ENCODE peak calls at places on chromosome 10, in eight cellular contexts. D, X, V, E, Z, I, H and N are unnamed samples.

GRCh38 chr10:103153765-103154197 is 39.3 kb downstream of the NT5C2 start:
- DNase-seq in X (no peak), I (no peak), Z (no peak), V (no peak), D (no peak), H (no peak), E (no peak), N (no peak)

GRCh38 chr10:70355234-70356021 is 27.0 kb downstream of the LRRC20 start:
- DNase-seq in X (no peak), H (no peak), I (peak; percentile 44), V (no peak), E (no peak), D (no peak), Z (no peak), N (peak; percentile 38)

GRCh38 chr10:107498983-107499382 is 334.5 kb upstream of the SORCS1 start:
- DNase-seq in H (no peak), I (no peak), E (no peak), Z (no peak), V (no peak), D (no peak), X (no peak), N (no peak)

GRCh38 chr10:73759512-73760115 is 15.4 kb downstream of the SEC24C start:
- DNase-seq in V (no peak), D (no peak), I (no peak), E (no peak), H (peak; percentile 80), X (no peak), Z (no peak), N (peak; percentile 28)

GRCh38 chr10:31479752-31480151 is 160.7 kb downstream of the ZEB1 start:
- DNase-seq in Z (no peak), I (no peak), X (no peak), V (no peak), H (no peak), E (no peak), D (no peak), N (no peak)

GRCh38 chr10:78904196-78904595 is 164.6 kb upstream of the ZMIZ1 start:
- DNase-seq in D (no peak), H (no peak), V (no peak), I (no peak), X (peak; percentile 9), Z (no peak), E (no peak), N (no peak)

GRCh38 chr10:4647138-4647785 is 178.7 kb upstream of the AKR1E2 start:
- DNase-seq in V (no peak), D (no peak), I (no peak), E (no peak), X (no peak), H (no peak), Z (no peak), N (no peak)

GRCh38 chr10:36280396-36280795 is 638.3 kb upstream of the FZD8 start:
- DNase-seq in H (no peak), D (no peak), E (no peak), Z (no peak), V (no peak), I (no peak), X (no peak), N (no peak)

GRCh38 chr10:88810196-88810961 is 7.8 kb downstream of the LIPM start:
- DNase-seq in H (no peak), Z (no peak), V (no peak), X (no peak), E (no peak), D (no peak), I (no peak), N (peak; percentile 34)

GRCh38 chr10:73054286-73054685 is 42.4 kb downstream of the P4HA1 start:
- DNase-seq in E (no peak), X (no peak), D (no peak), Z (no peak), V (no peak), H (no peak), I (no peak), N (no peak)

GRCh38 chr10:20686236-20686635 is 210.9 kb downstream of the NEBL start:
- DNase-seq in Z (no peak), I (no peak), X (no peak), V (no peak), H (no peak), D (no peak), E (no peak), N (no peak)

GRCh38 chr10:110644598-110645462 is 694 bp downstream of the RBM20 start:
- DNase-seq in D (no peak), Z (no peak), H (no peak), I (no peak), X (no peak), E (no peak), V (no peak), N (no peak)

GRCh38 chr10:31508234-31508633 is 189.2 kb downstream of the ZEB1 start:
- DNase-seq in Z (no peak), H (no peak), I (no peak), D (no peak), X (no peak), E (peak; percentile 21), V (no peak), N (no peak)

GRCh38 chr10:91140995-91141549 is 79.4 kb upstream of the PCGF5 start:
- DNase-seq in H (no peak), I (no peak), V (no peak), X (no peak), Z (no peak), D (no peak), E (no peak), N (no peak)

GRCh38 chr10:78348416-78349164 is 314.9 kb downstream of the RPS24 start:
- DNase-seq in E (no peak), Z (no peak), X (no peak), I (no peak), D (peak; percentile 28), V (no peak), H (no peak), N (no peak)

GRCh38 chr10:16967866-16968721 is 150.9 kb upstream of the RSU1 start:
- DNase-seq in I (peak; percentile 62), V (no peak), Z (peak; percentile 70), E (peak; percentile 39), X (no peak), D (no peak), H (no peak), N (no peak)

GRCh38 chr10:92993671-92994304 is 66.8 kb upstream of the CYP26C1 start:
- DNase-seq in Z (no peak), V (peak; percentile 0), E (no peak), I (no peak), D (no peak), X (no peak), H (no peak), N (no peak)

GRCh38 chr10:77507313-77507712 is 130.3 kb downstream of the KCNMA1 start:
- DNase-seq in D (no peak), E (no peak), I (no peak), Z (no peak), H (no peak), X (no peak), V (no peak), N (no peak)

GRCh38 chr10:60974463-60975149 is 30.6 kb upstream of the RHOBTB1 start:
- DNase-seq in V (no peak), I (no peak), D (no peak), X (no peak), E (no peak), H (no peak), Z (no peak), N (no peak)

GRCh38 chr10:116403740-116404250 is 23.9 kb upstream of the PNLIPRP3 start:
- DNase-seq in I (no peak), D (no peak), X (no peak), Z (no peak), E (no peak), H (no peak), V (peak; percentile 77), N (no peak)

GRCh38 chr10:86684305-86684704 is 16.0 kb downstream of the LDB3 start:
- DNase-seq in X (no peak), I (peak; percentile 77), D (peak; percentile 76), Z (no peak), E (peak; percentile 85), V (no peak), H (no peak), N (no peak)

GRCh38 chr10:102261842-102262241 is 16.5 kb downstream of the GBF1 start:
- DNase-seq in Z (no peak), H (no peak), D (no peak), E (no peak), X (no peak), I (no peak), V (no peak), N (no peak)

GRCh38 chr10:100518761-100519241 is 860 bp downstream of the SEC31B start:
- DNase-seq in X (peak; percentile 65), Z (no peak), V (no peak), D (peak; percentile 64), E (peak; percentile 57), H (peak; percentile 33), I (peak; percentile 66), N (peak; percentile 49)

GRCh38 chr10:13272164-13272571 is 27.7 kb downstream of the PHYH start:
- DNase-seq in I (peak; percentile 56), D (peak; percentile 53), E (peak; percentile 66), Z (peak; percentile 31), V (no peak), H (no peak), X (peak; percentile 16), N (no peak)

GRCh38 chr10:29657719-29658274 is 23.0 kb upstream of the SVIL start:
- DNase-seq in E (no peak), I (no peak), Z (no peak), X (no peak), D (no peak), V (peak; percentile 1), H (no peak), N (no peak)

GRCh38 chr10:104485632-104486031 is 132.0 kb downstream of the CFAP58 start:
- DNase-seq in V (no peak), E (no peak), H (no peak), D (no peak), X (no peak), Z (no peak), I (no peak), N (no peak)

GRCh38 chr10:113999520-113999919 is 44.1 kb upstream of the ADRB1 start:
- DNase-seq in Z (no peak), X (no peak), H (no peak), E (no peak), D (no peak), I (peak; percentile 42), V (no peak), N (no peak)

GRCh38 chr10:23314835-23315239 is 29.8 kb downstream of the C10orf67 start:
- DNase-seq in H (peak; percentile 7), I (no peak), D (peak; percentile 59), E (no peak), X (peak; percentile 59), V (no peak), Z (peak; percentile 66), N (peak; percentile 29)

GRCh38 chr10:125396651-125397050 is 236.3 kb upstream of the CTBP2 start:
- DNase-seq in X (no peak), Z (peak; percentile 34), V (no peak), I (no peak), E (no peak), H (no peak), D (no peak), N (no peak)

GRCh38 chr10:44929356-44930113 is 18.4 kb downstream of the TMEM72 start:
- DNase-seq in V (no peak), E (no peak), Z (no peak), D (no peak), X (no peak), H (no peak), I (no peak), N (no peak)

GRCh38 chr10:19789607-19790006 is 26.6 kb upstream of the PLXDC2 start:
- DNase-seq in I (no peak), E (no peak), D (no peak), V (no peak), H (no peak), Z (no peak), X (no peak), N (no peak)

GRCh38 chr10:114437456-114438292 is 33.4 kb upstream of the AFAP1L2 start:
- DNase-seq in D (no peak), E (no peak), H (no peak), Z (no peak), I (no peak), V (no peak), X (no peak), N (no peak)

GRCh38 chr10:79149662-79150443 is 81.1 kb downstream of the ZMIZ1 start:
- DNase-seq in Z (no peak), D (peak; percentile 87), V (no peak), X (peak; percentile 81), H (peak; percentile 21), E (peak; percentile 93), I (peak; percentile 85), N (peak; percentile 51)

GRCh38 chr10:99548041-99548530 is 15.3 kb downstream of the NKX2-3 start:
- DNase-seq in Z (no peak), D (no peak), E (no peak), I (no peak), V (no peak), H (no peak), X (no peak), N (no peak)